ENCODE peak calls at places on chromosomes 4 and X, in five cellular contexts. J is hippocampal formation; X is hypothalamus; G is GM23338; O is stimulated activated naive CD8-positive, alpha-beta T cell treated with anti-CD3 and anti-CD28 coated beads, Interleukin-15, Interleukin-2, amounts not matched to agents 100 U/mL and 50 U/mL, for 24 hours. B is an unnamed sample.

GRCh38 chr4:84596826-84597225 is 13.9 kb downstream of the CDS1 start:
- DNase-seq in X (no peak), J (no peak), G (peak), O (no peak), B (peak)

GRCh38 chr4:186948361-186949291 is 225.0 kb upstream of the FAT1 start:
- DNase-seq in X (no peak), G (peak), J (no peak), O (no peak), B (no peak)

GRCh38 chrX:19772306-19772705 is 115.1 kb downstream of the SH3KBP1 start:
- DNase-seq in X (no peak), G (peak), J (no peak), O (no peak), B (no peak)

GRCh38 chrX:41921492-41922124 is 1.7 kb downstream of the CASK start:
- DNase-seq in X (no peak), J (no peak), G (no peak), O (no peak), B (peak)

GRCh38 chr4:13539047-13539720 is 5.1 kb downstream of the NKX3-2 start:
- DNase-seq in O (no peak), J (no peak), G (peak), X (no peak), B (no peak)

GRCh38 chrX:68719904-68720614 is 72.6 kb downstream of the STARD8 start:
- DNase-seq in J (no peak), X (no peak), O (no peak), G (peak), B (peak)

GRCh38 chr4:6576512-6576911 is 1.5 kb downstream of the MAN2B2 start:
- DNase-seq in J (no peak), X (no peak), G (no peak), O (no peak), B (peak)

GRCh38 chr4:87007345-87008181 is 72.8 kb downstream of the AFF1 start:
- DNase-seq in J (no peak), O (peak), G (peak), X (peak), B (peak)

GRCh38 chr4:57655342-57655741 is 545.2 kb upstream of the IGFBP7 start:
- DNase-seq in J (no peak), G (no peak), X (no peak), O (no peak), B (no peak)

GRCh38 chrX:150150780-150151125 is 212.4 kb upstream of the MAMLD1 start:
- DNase-seq in O (no peak), J (no peak), G (no peak), X (no peak), B (no peak)

GRCh38 chr4:2798399-2799301 is 5.8 kb downstream of the SH3BP2 start:
- DNase-seq in J (peak), O (peak), X (peak), G (no peak), B (peak)

GRCh38 chr4:8435656-8436121 is 4.8 kb downstream of the ACOX3 start:
- DNase-seq in O (peak), G (peak), X (no peak), J (no peak), B (no peak)

B was measured in SW480.